ENCODE peak calls at places on chromosomes 5 and 9, in seven cellular contexts. One of them, this sample, is unnamed. For H3K36me3, the result is how much of the 10 kb centered on the place peaks cover.

GRCh38 chr9:75930766-75931311 is 40.4 kb downstream of the PCSK5 start:
- DNase-seq in mucosa of descending colon: no peak
- DNase-seq in HCT116: no peak
- DNase-seq in right atrium auricular region: no peak
- DNase-seq in upper lobe of right lung: peak
- DNase-seq in left ventricle myocardium inferior: no peak
- DNase-seq in PC-3: no peak
- DNase-seq in this sample: no peak

GRCh38 chr9:37986771-37987258 is 82.2 kb downstream of the SHB start:
- DNase-seq in upper lobe of right lung: peak
- DNase-seq in PC-3: no peak
- DNase-seq in right atrium auricular region: no peak
- DNase-seq in left ventricle myocardium inferior: no peak
- DNase-seq in HCT116: no peak
- DNase-seq in mucosa of descending colon: no peak
- DNase-seq in this sample: no peak

GRCh38 chr5:112668016-112668415 is 69.7 kb upstream of the APC start:
- DNase-seq in right atrium auricular region: no peak
- DNase-seq in HCT116: no peak
- DNase-seq in upper lobe of right lung: no peak
- DNase-seq in left ventricle myocardium inferior: no peak
- DNase-seq in PC-3: peak
- DNase-seq in mucosa of descending colon: no peak
- DNase-seq in this sample: no peak

GRCh38 chr9:133405508-133406009 is 12.3 kb downstream of the REXO4 start:
- DNase-seq in mucosa of descending colon: no peak
- DNase-seq in left ventricle myocardium inferior: no peak
- DNase-seq in HCT116: no peak
- DNase-seq in PC-3: no peak
- DNase-seq in right atrium auricular region: no peak
- DNase-seq in upper lobe of right lung: no peak
- DNase-seq in this sample: no peak

GRCh38 chr9:110183208-110184145 is 24.5 kb downstream of the C9orf152 start:
- DNase-seq in PC-3: peak
- DNase-seq in right atrium auricular region: peak
- DNase-seq in left ventricle myocardium inferior: no peak
- DNase-seq in HCT116: peak
- DNase-seq in mucosa of descending colon: no peak
- DNase-seq in upper lobe of right lung: no peak
- DNase-seq in this sample: no peak

GRCh38 chr5:59779453-59779852 is 114.1 kb downstream of the PDE4D start:
- DNase-seq in left ventricle myocardium inferior: no peak
- DNase-seq in HCT116: no peak
- DNase-seq in upper lobe of right lung: no peak
- DNase-seq in right atrium auricular region: no peak
- DNase-seq in PC-3: no peak
- DNase-seq in mucosa of descending colon: no peak
- DNase-seq in this sample: no peak

GRCh38 chr5:16454686-16455085 is 10.9 kb downstream of the ZNF622 start:
- DNase-seq in right atrium auricular region: no peak
- DNase-seq in upper lobe of right lung: no peak
- DNase-seq in left ventricle myocardium inferior: no peak
- DNase-seq in PC-3: no peak
- DNase-seq in mucosa of descending colon: no peak
- DNase-seq in HCT116: no peak
- DNase-seq in this sample: no peak

GRCh38 chr5:160923927-160924705 is 72.1 kb upstream of the ATP10B start:
- DNase-seq in upper lobe of right lung: no peak
- DNase-seq in right atrium auricular region: no peak
- DNase-seq in mucosa of descending colon: no peak
- DNase-seq in HCT116: no peak
- DNase-seq in PC-3: peak
- DNase-seq in left ventricle myocardium inferior: no peak
- DNase-seq in this sample: no peak

GRCh38 chr9:106929471-106930198 is 66.7 kb downstream of the ZNF462 start:
- DNase-seq in HCT116: no peak
- DNase-seq in PC-3: no peak
- DNase-seq in right atrium auricular region: peak
- DNase-seq in upper lobe of right lung: no peak
- DNase-seq in left ventricle myocardium inferior: no peak
- DNase-seq in mucosa of descending colon: no peak
- DNase-seq in this sample: no peak

GRCh38 chr5:29498412-29498811 is 1695.1 kb upstream of the CDH6 start:
- DNase-seq in PC-3: no peak
- DNase-seq in right atrium auricular region: no peak
- DNase-seq in mucosa of descending colon: peak
- DNase-seq in upper lobe of right lung: no peak
- DNase-seq in left ventricle myocardium inferior: no peak
- DNase-seq in HCT116: no peak
- DNase-seq in this sample: no peak

GRCh38 chr5:66551920-66552319 is 44.3 kb upstream of the MAST4 start:
- DNase-seq in upper lobe of right lung: no peak
- DNase-seq in mucosa of descending colon: no peak
- DNase-seq in left ventricle myocardium inferior: no peak
- DNase-seq in PC-3: no peak
- DNase-seq in right atrium auricular region: no peak
- DNase-seq in HCT116: no peak
- DNase-seq in this sample: no peak

GRCh38 chr9:117081641-117082317 is 333.1 kb downstream of the ASTN2 start:
- DNase-seq in upper lobe of right lung: no peak
- DNase-seq in mucosa of descending colon: no peak
- DNase-seq in right atrium auricular region: no peak
- DNase-seq in left ventricle myocardium inferior: no peak
- DNase-seq in HCT116: no peak
- DNase-seq in PC-3: no peak
- DNase-seq in this sample: no peak

GRCh38 chr5:80967500-80968181 is 7.5 kb downstream of the RASGRF2 start:
- DNase-seq in right atrium auricular region: no peak
- DNase-seq in left ventricle myocardium inferior: no peak
- DNase-seq in HCT116: no peak
- DNase-seq in PC-3: peak
- DNase-seq in upper lobe of right lung: no peak
- DNase-seq in mucosa of descending colon: no peak
- DNase-seq in this sample: no peak

GRCh38 chr5:90037646-90038045 is 371.9 kb downstream of the CETN3 start:
- DNase-seq in left ventricle myocardium inferior: no peak
- DNase-seq in upper lobe of right lung: no peak
- DNase-seq in HCT116: no peak
- DNase-seq in mucosa of descending colon: no peak
- DNase-seq in right atrium auricular region: no peak
- DNase-seq in PC-3: no peak
- DNase-seq in this sample: no peak

GRCh38 chr5:178426326-178427130 is 163.7 kb downstream of the COL23A1 start:
- DNase-seq in PC-3: no peak
- DNase-seq in left ventricle myocardium inferior: no peak
- DNase-seq in right atrium auricular region: no peak
- DNase-seq in mucosa of descending colon: no peak
- DNase-seq in HCT116: no peak
- DNase-seq in upper lobe of right lung: no peak
- DNase-seq in this sample: no peak

GRCh38 chr5:105922574-105922973 is 1748.2 kb downstream of the EFNA5 start:
- DNase-seq in mucosa of descending colon: no peak
- DNase-seq in right atrium auricular region: no peak
- DNase-seq in upper lobe of right lung: no peak
- DNase-seq in left ventricle myocardium inferior: no peak
- DNase-seq in HCT116: no peak
- DNase-seq in PC-3: peak
- DNase-seq in this sample: no peak

GRCh38 chr5:56003633-56004032 is 8.9 kb upstream of the IL6ST start:
- DNase-seq in left ventricle myocardium inferior: no peak
- DNase-seq in mucosa of descending colon: no peak
- DNase-seq in upper lobe of right lung: no peak
- DNase-seq in HCT116: no peak
- DNase-seq in right atrium auricular region: no peak
- DNase-seq in PC-3: no peak
- DNase-seq in this sample: no peak

GRCh38 chr5:97915101-97915500 is 732.1 kb upstream of the RIOK2 start:
- DNase-seq in HCT116: no peak
- DNase-seq in right atrium auricular region: no peak
- DNase-seq in mucosa of descending colon: no peak
- DNase-seq in upper lobe of right lung: no peak
- DNase-seq in PC-3: no peak
- DNase-seq in left ventricle myocardium inferior: no peak
- DNase-seq in this sample: no peak

GRCh38 chr5:142520885-142521284 is 165.0 kb downstream of the FGF1 start:
- DNase-seq in right atrium auricular region: no peak
- DNase-seq in HCT116: no peak
- DNase-seq in upper lobe of right lung: no peak
- DNase-seq in left ventricle myocardium inferior: no peak
- DNase-seq in PC-3: peak
- DNase-seq in mucosa of descending colon: no peak
- DNase-seq in this sample: no peak

GRCh38 chr5:179601871-179602625 is 21.4 kb downstream of the HNRNPH1 start:
- DNase-seq in PC-3: no peak
- DNase-seq in left ventricle myocardium inferior: no peak
- DNase-seq in right atrium auricular region: no peak
- DNase-seq in HCT116: no peak
- DNase-seq in upper lobe of right lung: peak
- DNase-seq in mucosa of descending colon: no peak
- DNase-seq in this sample: no peak
- H3K36me3 ChIP-seq in PC-3: under half
- H3K36me3 ChIP-seq in left ventricle myocardium inferior: half or more
- H3K36me3 ChIP-seq in right atrium auricular region: half or more
- H3K36me3 ChIP-seq in HCT116: under half
- H3K36me3 ChIP-seq in upper lobe of right lung: half or more
- H3K36me3 ChIP-seq in mucosa of descending colon: under half
- H3K36me3 ChIP-seq in this sample: half or more

GRCh38 chr5:9428272-9428671 is 117.6 kb downstream of the SEMA5A start:
- DNase-seq in mucosa of descending colon: no peak
- DNase-seq in right atrium auricular region: no peak
- DNase-seq in PC-3: no peak
- DNase-seq in upper lobe of right lung: no peak
- DNase-seq in left ventricle myocardium inferior: no peak
- DNase-seq in HCT116: no peak
- DNase-seq in this sample: no peak

GRCh38 chr5:9423611-9424010 is 122.3 kb downstream of the SEMA5A start:
- DNase-seq in HCT116: no peak
- DNase-seq in PC-3: no peak
- DNase-seq in left ventricle myocardium inferior: no peak
- DNase-seq in mucosa of descending colon: no peak
- DNase-seq in upper lobe of right lung: no peak
- DNase-seq in right atrium auricular region: no peak
- DNase-seq in this sample: no peak

GRCh38 chr5:9429691-9430215 is 116.1 kb downstream of the SEMA5A start:
- DNase-seq in right atrium auricular region: no peak
- DNase-seq in left ventricle myocardium inferior: no peak
- DNase-seq in PC-3: no peak
- DNase-seq in HCT116: no peak
- DNase-seq in upper lobe of right lung: no peak
- DNase-seq in mucosa of descending colon: no peak
- DNase-seq in this sample: no peak

GRCh38 chr5:9421823-9422354 is 124.0 kb downstream of the SEMA5A start:
- DNase-seq in upper lobe of right lung: no peak
- DNase-seq in mucosa of descending colon: no peak
- DNase-seq in left ventricle myocardium inferior: no peak
- DNase-seq in HCT116: no peak
- DNase-seq in right atrium auricular region: no peak
- DNase-seq in PC-3: peak
- DNase-seq in this sample: no peak

DNA sequence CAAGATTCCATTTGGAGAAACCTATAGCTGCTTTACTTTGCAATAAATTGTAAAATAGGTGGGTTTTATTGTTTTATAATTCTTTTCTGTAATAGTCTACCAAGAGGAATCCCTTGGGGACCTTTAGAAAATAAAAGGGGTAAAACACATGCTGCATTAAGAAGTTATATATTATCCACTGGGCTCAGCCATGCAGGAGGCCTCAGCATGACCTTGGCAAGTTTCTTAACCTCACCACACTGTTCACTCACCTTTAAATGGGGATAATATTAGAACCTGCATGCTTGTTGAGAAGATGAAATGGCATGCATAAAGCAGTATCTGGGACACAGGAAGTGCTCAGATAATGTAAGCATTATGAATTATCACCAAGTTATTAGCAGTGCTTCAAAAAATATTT is 120.2 kb downstream of the SEMA5A start:
- DNase-seq in mucosa of descending colon: no peak
- DNase-seq in upper lobe of right lung: no peak
- DNase-seq in PC-3: no peak
- DNase-seq in HCT116: no peak
- DNase-seq in left ventricle myocardium inferior: no peak
- DNase-seq in right atrium auricular region: no peak
- DNase-seq in this sample: no peak
- TF ChIP-seq CTCF in mucosa of descending colon: no peak
- TF ChIP-seq CTCF in upper lobe of right lung: no peak
- TF ChIP-seq CTCF in PC-3: no peak
- TF ChIP-seq CTCF in HCT116: no peak
- TF ChIP-seq CTCF in left ventricle myocardium inferior: no peak
- TF ChIP-seq CTCF in right atrium auricular region: no peak
- TF ChIP-seq CTCF in this sample: no peak

GRCh38 chr5:74864823-74865222 is 1.4 kb downstream of the FAM169A start:
- DNase-seq in upper lobe of right lung: no peak
- DNase-seq in mucosa of descending colon: no peak
- DNase-seq in HCT116: no peak
- DNase-seq in right atrium auricular region: no peak
- DNase-seq in PC-3: peak
- DNase-seq in left ventricle myocardium inferior: no peak
- DNase-seq in this sample: no peak
- H3K4me3 ChIP-seq in upper lobe of right lung: no peak
- H3K4me3 ChIP-seq in mucosa of descending colon: no peak
- H3K4me3 ChIP-seq in HCT116: peak
- H3K4me3 ChIP-seq in right atrium auricular region: no peak
- H3K4me3 ChIP-seq in PC-3: peak
- H3K4me3 ChIP-seq in left ventricle myocardium inferior: peak
- H3K4me3 ChIP-seq in this sample: no peak

GRCh38 chr5:176383961-176384360 is 4.4 kb downstream of the NOP16 start:
- DNase-seq in PC-3: no peak
- DNase-seq in upper lobe of right lung: no peak
- DNase-seq in right atrium auricular region: no peak
- DNase-seq in mucosa of descending colon: no peak
- DNase-seq in HCT116: no peak
- DNase-seq in left ventricle myocardium inferior: no peak
- DNase-seq in this sample: no peak

GRCh38 chr5:176383248-176383905 is 5.0 kb downstream of the NOP16 start:
- DNase-seq in left ventricle myocardium inferior: no peak
- DNase-seq in PC-3: no peak
- DNase-seq in upper lobe of right lung: no peak
- DNase-seq in HCT116: no peak
- DNase-seq in right atrium auricular region: no peak
- DNase-seq in mucosa of descending colon: peak
- DNase-seq in this sample: no peak

GRCh38 chr5:176386491-176386890 is 1.9 kb downstream of the NOP16 start:
- DNase-seq in mucosa of descending colon: no peak
- DNase-seq in upper lobe of right lung: no peak
- DNase-seq in right atrium auricular region: no peak
- DNase-seq in HCT116: no peak
- DNase-seq in PC-3: no peak
- DNase-seq in left ventricle myocardium inferior: no peak
- DNase-seq in this sample: no peak

GRCh38 chr5:176384366-176384930 is 4.0 kb downstream of the NOP16 start:
- DNase-seq in right atrium auricular region: no peak
- DNase-seq in PC-3: no peak
- DNase-seq in left ventricle myocardium inferior: no peak
- DNase-seq in upper lobe of right lung: no peak
- DNase-seq in mucosa of descending colon: no peak
- DNase-seq in HCT116: no peak
- DNase-seq in this sample: no peak

DNA sequence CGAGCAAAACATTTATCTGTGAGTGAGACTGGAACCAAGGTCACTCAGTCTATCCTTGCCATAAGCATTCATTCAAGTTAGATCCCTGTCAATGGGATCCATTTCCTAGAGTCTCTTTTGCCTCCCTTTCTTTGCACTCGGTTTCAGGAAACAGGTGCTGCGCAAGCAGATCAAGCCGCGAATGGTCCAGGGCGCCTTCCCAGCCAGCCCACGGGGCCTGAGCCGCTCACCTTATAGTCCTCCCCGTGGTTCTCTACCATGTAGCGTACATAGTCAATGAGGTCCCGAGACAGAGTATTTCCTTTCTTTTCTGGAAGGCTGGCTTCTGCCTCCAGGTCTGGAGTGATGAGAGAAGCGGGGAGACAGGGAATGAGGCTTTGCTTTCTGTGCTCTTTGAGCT is 3.4 kb downstream of the NOP16 start:
- DNase-seq in right atrium auricular region: no peak
- DNase-seq in upper lobe of right lung: no peak
- DNase-seq in PC-3: no peak
- DNase-seq in HCT116: no peak
- DNase-seq in mucosa of descending colon: no peak
- DNase-seq in left ventricle myocardium inferior: no peak
- DNase-seq in this sample: no peak
- H3K36me3 ChIP-seq in right atrium auricular region: under half
- H3K36me3 ChIP-seq in upper lobe of right lung: under half
- H3K36me3 ChIP-seq in PC-3: half or more
- H3K36me3 ChIP-seq in HCT116: half or more
- H3K36me3 ChIP-seq in mucosa of descending colon: under half
- H3K36me3 ChIP-seq in left ventricle myocardium inferior: half or more
- H3K36me3 ChIP-seq in this sample: under half